ENCODE peak calls at places on chromosomes 6 and 20, in ten cellular contexts. One of them, this sample, is unnamed.

GRCh38 chr20:47020231-47020630 is 125.6 kb downstream of the EYA2 start:
- DNase-seq in activated CD8-positive, alpha-beta memory T cell treated with anti-CD3 and anti-CD28 coated beads, Interleukin-2, amount 50 U/mL, for 48 hours: no peak
- DNase-seq in hippocampal formation: no peak
- DNase-seq in stimulated activated effector memory CD8-positive, alpha-beta T cell treated with anti-CD3 and anti-CD28 coated beads, Interleukin-12 subunit alpha, Interleukin-12 subunit beta, amount 100 ng/mL, for 72 hours: no peak
- DNase-seq in HS-27A: no peak
- DNase-seq in kidney tubule cell: no peak
- DNase-seq in germinal center: no peak
- DNase-seq in Karpas-422: no peak
- DNase-seq in activated T-cell treated with anti-CD3 and anti-CD28 coated beads, Interleukin-2, amount 50 U/mL, for 72 hours: no peak
- DNase-seq in hepatic stellate cell: no peak
- DNase-seq in this sample: no peak

GRCh38 chr20:602357-602970 is 7.6 kb downstream of the TCF15 start:
- DNase-seq in hepatic stellate cell: no peak
- DNase-seq in hippocampal formation: no peak
- DNase-seq in stimulated activated effector memory CD8-positive, alpha-beta T cell treated with anti-CD3 and anti-CD28 coated beads, Interleukin-12 subunit alpha, Interleukin-12 subunit beta, amount 100 ng/mL, for 72 hours: no peak
- DNase-seq in activated CD8-positive, alpha-beta memory T cell treated with anti-CD3 and anti-CD28 coated beads, Interleukin-2, amount 50 U/mL, for 48 hours: no peak
- DNase-seq in kidney tubule cell: no peak
- DNase-seq in Karpas-422: no peak
- DNase-seq in HS-27A: no peak
- DNase-seq in germinal center: no peak
- DNase-seq in activated T-cell treated with anti-CD3 and anti-CD28 coated beads, Interleukin-2, amount 50 U/mL, for 72 hours: no peak
- DNase-seq in this sample: peak

GRCh38 chr6:129749749-129750120 is 39.8 kb upstream of the ARHGAP18 start:
- DNase-seq in activated T-cell treated with anti-CD3 and anti-CD28 coated beads, Interleukin-2, amount 50 U/mL, for 72 hours: no peak
- DNase-seq in hippocampal formation: no peak
- DNase-seq in Karpas-422: peak
- DNase-seq in HS-27A: no peak
- DNase-seq in kidney tubule cell: peak
- DNase-seq in hepatic stellate cell: no peak
- DNase-seq in germinal center: no peak
- DNase-seq in activated CD8-positive, alpha-beta memory T cell treated with anti-CD3 and anti-CD28 coated beads, Interleukin-2, amount 50 U/mL, for 48 hours: no peak
- DNase-seq in stimulated activated effector memory CD8-positive, alpha-beta T cell treated with anti-CD3 and anti-CD28 coated beads, Interleukin-12 subunit alpha, Interleukin-12 subunit beta, amount 100 ng/mL, for 72 hours: no peak
- DNase-seq in this sample: no peak

GRCh38 chr6:140388815-140389214 is 1014.4 kb upstream of the CITED2 start:
- DNase-seq in kidney tubule cell: no peak
- DNase-seq in hepatic stellate cell: no peak
- DNase-seq in activated CD8-positive, alpha-beta memory T cell treated with anti-CD3 and anti-CD28 coated beads, Interleukin-2, amount 50 U/mL, for 48 hours: no peak
- DNase-seq in hippocampal formation: no peak
- DNase-seq in germinal center: no peak
- DNase-seq in activated T-cell treated with anti-CD3 and anti-CD28 coated beads, Interleukin-2, amount 50 U/mL, for 72 hours: no peak
- DNase-seq in Karpas-422: no peak
- DNase-seq in HS-27A: no peak
- DNase-seq in stimulated activated effector memory CD8-positive, alpha-beta T cell treated with anti-CD3 and anti-CD28 coated beads, Interleukin-12 subunit alpha, Interleukin-12 subunit beta, amount 100 ng/mL, for 72 hours: no peak
- DNase-seq in this sample: no peak

GRCh38 chr6:46933751-46934150 is 12.0 kb upstream of the ADGRF5 start:
- DNase-seq in hepatic stellate cell: no peak
- DNase-seq in hippocampal formation: no peak
- DNase-seq in stimulated activated effector memory CD8-positive, alpha-beta T cell treated with anti-CD3 and anti-CD28 coated beads, Interleukin-12 subunit alpha, Interleukin-12 subunit beta, amount 100 ng/mL, for 72 hours: no peak
- DNase-seq in Karpas-422: no peak
- DNase-seq in kidney tubule cell: peak
- DNase-seq in activated CD8-positive, alpha-beta memory T cell treated with anti-CD3 and anti-CD28 coated beads, Interleukin-2, amount 50 U/mL, for 48 hours: no peak
- DNase-seq in HS-27A: no peak
- DNase-seq in germinal center: no peak
- DNase-seq in activated T-cell treated with anti-CD3 and anti-CD28 coated beads, Interleukin-2, amount 50 U/mL, for 72 hours: no peak
- DNase-seq in this sample: no peak

GRCh38 chr6:106300944-106301343 is 24.6 kb downstream of the ATG5 start:
- DNase-seq in Karpas-422: peak
- DNase-seq in activated T-cell treated with anti-CD3 and anti-CD28 coated beads, Interleukin-2, amount 50 U/mL, for 72 hours: no peak
- DNase-seq in HS-27A: no peak
- DNase-seq in activated CD8-positive, alpha-beta memory T cell treated with anti-CD3 and anti-CD28 coated beads, Interleukin-2, amount 50 U/mL, for 48 hours: no peak
- DNase-seq in kidney tubule cell: peak
- DNase-seq in germinal center: no peak
- DNase-seq in hepatic stellate cell: peak
- DNase-seq in stimulated activated effector memory CD8-positive, alpha-beta T cell treated with anti-CD3 and anti-CD28 coated beads, Interleukin-12 subunit alpha, Interleukin-12 subunit beta, amount 100 ng/mL, for 72 hours: no peak
- DNase-seq in hippocampal formation: no peak
- DNase-seq in this sample: no peak

GRCh38 chr6:54929245-54929909 is 82.8 kb downstream of the FAM83B start:
- DNase-seq in hepatic stellate cell: no peak
- DNase-seq in stimulated activated effector memory CD8-positive, alpha-beta T cell treated with anti-CD3 and anti-CD28 coated beads, Interleukin-12 subunit alpha, Interleukin-12 subunit beta, amount 100 ng/mL, for 72 hours: no peak
- DNase-seq in hippocampal formation: no peak
- DNase-seq in kidney tubule cell: no peak
- DNase-seq in activated T-cell treated with anti-CD3 and anti-CD28 coated beads, Interleukin-2, amount 50 U/mL, for 72 hours: no peak
- DNase-seq in HS-27A: no peak
- DNase-seq in activated CD8-positive, alpha-beta memory T cell treated with anti-CD3 and anti-CD28 coated beads, Interleukin-2, amount 50 U/mL, for 48 hours: no peak
- DNase-seq in Karpas-422: no peak
- DNase-seq in germinal center: no peak
- DNase-seq in this sample: no peak

GRCh38 chr6:136717297-136717990 is 74.8 kb downstream of the MAP3K5 start:
- DNase-seq in germinal center: no peak
- DNase-seq in activated T-cell treated with anti-CD3 and anti-CD28 coated beads, Interleukin-2, amount 50 U/mL, for 72 hours: no peak
- DNase-seq in activated CD8-positive, alpha-beta memory T cell treated with anti-CD3 and anti-CD28 coated beads, Interleukin-2, amount 50 U/mL, for 48 hours: no peak
- DNase-seq in HS-27A: no peak
- DNase-seq in Karpas-422: no peak
- DNase-seq in hepatic stellate cell: peak
- DNase-seq in hippocampal formation: no peak
- DNase-seq in kidney tubule cell: no peak
- DNase-seq in stimulated activated effector memory CD8-positive, alpha-beta T cell treated with anti-CD3 and anti-CD28 coated beads, Interleukin-12 subunit alpha, Interleukin-12 subunit beta, amount 100 ng/mL, for 72 hours: no peak
- DNase-seq in this sample: no peak

GRCh38 chr6:107600936-107601335 is 111.0 kb downstream of the SOBP start:
- DNase-seq in kidney tubule cell: peak
- DNase-seq in hippocampal formation: no peak
- DNase-seq in Karpas-422: no peak
- DNase-seq in activated T-cell treated with anti-CD3 and anti-CD28 coated beads, Interleukin-2, amount 50 U/mL, for 72 hours: no peak
- DNase-seq in stimulated activated effector memory CD8-positive, alpha-beta T cell treated with anti-CD3 and anti-CD28 coated beads, Interleukin-12 subunit alpha, Interleukin-12 subunit beta, amount 100 ng/mL, for 72 hours: no peak
- DNase-seq in HS-27A: peak
- DNase-seq in activated CD8-positive, alpha-beta memory T cell treated with anti-CD3 and anti-CD28 coated beads, Interleukin-2, amount 50 U/mL, for 48 hours: no peak
- DNase-seq in germinal center: no peak
- DNase-seq in hepatic stellate cell: peak
- DNase-seq in this sample: no peak

GRCh38 chr6:169153401-169153800 is 100.2 kb downstream of the THBS2 start:
- DNase-seq in hippocampal formation: no peak
- DNase-seq in hepatic stellate cell: no peak
- DNase-seq in stimulated activated effector memory CD8-positive, alpha-beta T cell treated with anti-CD3 and anti-CD28 coated beads, Interleukin-12 subunit alpha, Interleukin-12 subunit beta, amount 100 ng/mL, for 72 hours: no peak
- DNase-seq in Karpas-422: no peak
- DNase-seq in activated CD8-positive, alpha-beta memory T cell treated with anti-CD3 and anti-CD28 coated beads, Interleukin-2, amount 50 U/mL, for 48 hours: no peak
- DNase-seq in germinal center: no peak
- DNase-seq in activated T-cell treated with anti-CD3 and anti-CD28 coated beads, Interleukin-2, amount 50 U/mL, for 72 hours: no peak
- DNase-seq in kidney tubule cell: no peak
- DNase-seq in HS-27A: no peak
- DNase-seq in this sample: no peak

GRCh38 chr6:154448448-154449096 is 61.9 kb downstream of the CNKSR3 start:
- DNase-seq in activated T-cell treated with anti-CD3 and anti-CD28 coated beads, Interleukin-2, amount 50 U/mL, for 72 hours: no peak
- DNase-seq in hepatic stellate cell: peak
- DNase-seq in kidney tubule cell: peak
- DNase-seq in Karpas-422: no peak
- DNase-seq in HS-27A: no peak
- DNase-seq in stimulated activated effector memory CD8-positive, alpha-beta T cell treated with anti-CD3 and anti-CD28 coated beads, Interleukin-12 subunit alpha, Interleukin-12 subunit beta, amount 100 ng/mL, for 72 hours: no peak
- DNase-seq in hippocampal formation: no peak
- DNase-seq in germinal center: no peak
- DNase-seq in activated CD8-positive, alpha-beta memory T cell treated with anti-CD3 and anti-CD28 coated beads, Interleukin-2, amount 50 U/mL, for 48 hours: no peak
- DNase-seq in this sample: no peak

GRCh38 chr20:10381477-10381876 is 52.5 kb downstream of the MKKS start:
- DNase-seq in HS-27A: no peak
- DNase-seq in activated T-cell treated with anti-CD3 and anti-CD28 coated beads, Interleukin-2, amount 50 U/mL, for 72 hours: no peak
- DNase-seq in kidney tubule cell: peak
- DNase-seq in stimulated activated effector memory CD8-positive, alpha-beta T cell treated with anti-CD3 and anti-CD28 coated beads, Interleukin-12 subunit alpha, Interleukin-12 subunit beta, amount 100 ng/mL, for 72 hours: no peak
- DNase-seq in activated CD8-positive, alpha-beta memory T cell treated with anti-CD3 and anti-CD28 coated beads, Interleukin-2, amount 50 U/mL, for 48 hours: no peak
- DNase-seq in hippocampal formation: no peak
- DNase-seq in germinal center: no peak
- DNase-seq in Karpas-422: peak
- DNase-seq in hepatic stellate cell: no peak
- DNase-seq in this sample: no peak

GRCh38 chr6:165446331-165446730 is 136.9 kb upstream of the C6orf118 start:
- DNase-seq in activated T-cell treated with anti-CD3 and anti-CD28 coated beads, Interleukin-2, amount 50 U/mL, for 72 hours: no peak
- DNase-seq in germinal center: no peak
- DNase-seq in activated CD8-positive, alpha-beta memory T cell treated with anti-CD3 and anti-CD28 coated beads, Interleukin-2, amount 50 U/mL, for 48 hours: no peak
- DNase-seq in hepatic stellate cell: no peak
- DNase-seq in HS-27A: no peak
- DNase-seq in Karpas-422: no peak
- DNase-seq in hippocampal formation: no peak
- DNase-seq in kidney tubule cell: no peak
- DNase-seq in stimulated activated effector memory CD8-positive, alpha-beta T cell treated with anti-CD3 and anti-CD28 coated beads, Interleukin-12 subunit alpha, Interleukin-12 subunit beta, amount 100 ng/mL, for 72 hours: no peak
- DNase-seq in this sample: no peak

GRCh38 chr20:63454729-63455567 is 17.5 kb downstream of the KCNQ2 start:
- DNase-seq in activated T-cell treated with anti-CD3 and anti-CD28 coated beads, Interleukin-2, amount 50 U/mL, for 72 hours: no peak
- DNase-seq in Karpas-422: no peak
- DNase-seq in stimulated activated effector memory CD8-positive, alpha-beta T cell treated with anti-CD3 and anti-CD28 coated beads, Interleukin-12 subunit alpha, Interleukin-12 subunit beta, amount 100 ng/mL, for 72 hours: no peak
- DNase-seq in hepatic stellate cell: no peak
- DNase-seq in hippocampal formation: no peak
- DNase-seq in germinal center: no peak
- DNase-seq in activated CD8-positive, alpha-beta memory T cell treated with anti-CD3 and anti-CD28 coated beads, Interleukin-2, amount 50 U/mL, for 48 hours: no peak
- DNase-seq in kidney tubule cell: no peak
- DNase-seq in HS-27A: no peak
- DNase-seq in this sample: no peak

GRCh38 chr20:1185781-1186334 is 1.1 kb upstream of the TMEM74B start:
- DNase-seq in HS-27A: no peak
- DNase-seq in kidney tubule cell: peak
- DNase-seq in activated T-cell treated with anti-CD3 and anti-CD28 coated beads, Interleukin-2, amount 50 U/mL, for 72 hours: peak
- DNase-seq in hippocampal formation: no peak
- DNase-seq in stimulated activated effector memory CD8-positive, alpha-beta T cell treated with anti-CD3 and anti-CD28 coated beads, Interleukin-12 subunit alpha, Interleukin-12 subunit beta, amount 100 ng/mL, for 72 hours: peak
- DNase-seq in activated CD8-positive, alpha-beta memory T cell treated with anti-CD3 and anti-CD28 coated beads, Interleukin-2, amount 50 U/mL, for 48 hours: peak
- DNase-seq in hepatic stellate cell: no peak
- DNase-seq in Karpas-422: peak
- DNase-seq in germinal center: peak
- DNase-seq in this sample: no peak

GRCh38 chr6:2209226-2209809 is 36.1 kb downstream of the GMDS start:
- DNase-seq in hepatic stellate cell: peak
- DNase-seq in activated CD8-positive, alpha-beta memory T cell treated with anti-CD3 and anti-CD28 coated beads, Interleukin-2, amount 50 U/mL, for 48 hours: peak
- DNase-seq in kidney tubule cell: peak
- DNase-seq in stimulated activated effector memory CD8-positive, alpha-beta T cell treated with anti-CD3 and anti-CD28 coated beads, Interleukin-12 subunit alpha, Interleukin-12 subunit beta, amount 100 ng/mL, for 72 hours: peak
- DNase-seq in germinal center: peak
- DNase-seq in HS-27A: no peak
- DNase-seq in activated T-cell treated with anti-CD3 and anti-CD28 coated beads, Interleukin-2, amount 50 U/mL, for 72 hours: peak
- DNase-seq in hippocampal formation: no peak
- DNase-seq in Karpas-422: peak
- DNase-seq in this sample: no peak

GRCh38 chr6:168597471-168597875 is 156.5 kb downstream of the SMOC2 start:
- DNase-seq in activated T-cell treated with anti-CD3 and anti-CD28 coated beads, Interleukin-2, amount 50 U/mL, for 72 hours: no peak
- DNase-seq in germinal center: no peak
- DNase-seq in kidney tubule cell: no peak
- DNase-seq in Karpas-422: no peak
- DNase-seq in HS-27A: no peak
- DNase-seq in activated CD8-positive, alpha-beta memory T cell treated with anti-CD3 and anti-CD28 coated beads, Interleukin-2, amount 50 U/mL, for 48 hours: no peak
- DNase-seq in hippocampal formation: no peak
- DNase-seq in stimulated activated effector memory CD8-positive, alpha-beta T cell treated with anti-CD3 and anti-CD28 coated beads, Interleukin-12 subunit alpha, Interleukin-12 subunit beta, amount 100 ng/mL, for 72 hours: no peak
- DNase-seq in hepatic stellate cell: no peak
- DNase-seq in this sample: no peak

GRCh38 chr6:36129889-36130671 is at the start of gene MAPK13:
- DNase-seq in HS-27A: no peak
- DNase-seq in Karpas-422: peak
- DNase-seq in germinal center: peak
- DNase-seq in hepatic stellate cell: no peak
- DNase-seq in activated T-cell treated with anti-CD3 and anti-CD28 coated beads, Interleukin-2, amount 50 U/mL, for 72 hours: peak
- DNase-seq in kidney tubule cell: peak
- DNase-seq in activated CD8-positive, alpha-beta memory T cell treated with anti-CD3 and anti-CD28 coated beads, Interleukin-2, amount 50 U/mL, for 48 hours: no peak
- DNase-seq in stimulated activated effector memory CD8-positive, alpha-beta T cell treated with anti-CD3 and anti-CD28 coated beads, Interleukin-12 subunit alpha, Interleukin-12 subunit beta, amount 100 ng/mL, for 72 hours: peak
- DNase-seq in hippocampal formation: no peak
- DNase-seq in this sample: no peak

GRCh38 chr6:106972500-106972899 is 2.0 kb downstream of the CD24 start:
- DNase-seq in germinal center: no peak
- DNase-seq in Karpas-422: peak
- DNase-seq in activated T-cell treated with anti-CD3 and anti-CD28 coated beads, Interleukin-2, amount 50 U/mL, for 72 hours: no peak
- DNase-seq in hippocampal formation: no peak
- DNase-seq in HS-27A: no peak
- DNase-seq in kidney tubule cell: peak
- DNase-seq in hepatic stellate cell: no peak
- DNase-seq in stimulated activated effector memory CD8-positive, alpha-beta T cell treated with anti-CD3 and anti-CD28 coated beads, Interleukin-12 subunit alpha, Interleukin-12 subunit beta, amount 100 ng/mL, for 72 hours: no peak
- DNase-seq in activated CD8-positive, alpha-beta memory T cell treated with anti-CD3 and anti-CD28 coated beads, Interleukin-2, amount 50 U/mL, for 48 hours: no peak
- DNase-seq in this sample: no peak

GRCh38 chr6:16762547-16763477 is 1.6 kb upstream of the ATXN1 start:
- DNase-seq in hepatic stellate cell: peak
- DNase-seq in Karpas-422: peak
- DNase-seq in activated T-cell treated with anti-CD3 and anti-CD28 coated beads, Interleukin-2, amount 50 U/mL, for 72 hours: peak
- DNase-seq in kidney tubule cell: peak
- DNase-seq in hippocampal formation: no peak
- DNase-seq in activated CD8-positive, alpha-beta memory T cell treated with anti-CD3 and anti-CD28 coated beads, Interleukin-2, amount 50 U/mL, for 48 hours: peak
- DNase-seq in germinal center: peak
- DNase-seq in stimulated activated effector memory CD8-positive, alpha-beta T cell treated with anti-CD3 and anti-CD28 coated beads, Interleukin-12 subunit alpha, Interleukin-12 subunit beta, amount 100 ng/mL, for 72 hours: peak
- DNase-seq in HS-27A: peak
- DNase-seq in this sample: peak

GRCh38 chr6:133778414-133778813 is 110.5 kb upstream of the TCF21 start:
- DNase-seq in hepatic stellate cell: peak
- DNase-seq in germinal center: no peak
- DNase-seq in HS-27A: peak
- DNase-seq in activated CD8-positive, alpha-beta memory T cell treated with anti-CD3 and anti-CD28 coated beads, Interleukin-2, amount 50 U/mL, for 48 hours: no peak
- DNase-seq in kidney tubule cell: peak
- DNase-seq in hippocampal formation: no peak
- DNase-seq in Karpas-422: no peak
- DNase-seq in activated T-cell treated with anti-CD3 and anti-CD28 coated beads, Interleukin-2, amount 50 U/mL, for 72 hours: no peak
- DNase-seq in stimulated activated effector memory CD8-positive, alpha-beta T cell treated with anti-CD3 and anti-CD28 coated beads, Interleukin-12 subunit alpha, Interleukin-12 subunit beta, amount 100 ng/mL, for 72 hours: no peak
- DNase-seq in this sample: no peak

GRCh38 chr20:50013976-50014375 is 31.2 kb downstream of the SNAI1 start:
- DNase-seq in activated CD8-positive, alpha-beta memory T cell treated with anti-CD3 and anti-CD28 coated beads, Interleukin-2, amount 50 U/mL, for 48 hours: no peak
- DNase-seq in HS-27A: no peak
- DNase-seq in hepatic stellate cell: no peak
- DNase-seq in activated T-cell treated with anti-CD3 and anti-CD28 coated beads, Interleukin-2, amount 50 U/mL, for 72 hours: no peak
- DNase-seq in Karpas-422: no peak
- DNase-seq in stimulated activated effector memory CD8-positive, alpha-beta T cell treated with anti-CD3 and anti-CD28 coated beads, Interleukin-12 subunit alpha, Interleukin-12 subunit beta, amount 100 ng/mL, for 72 hours: no peak
- DNase-seq in germinal center: no peak
- DNase-seq in kidney tubule cell: no peak
- DNase-seq in hippocampal formation: no peak
- DNase-seq in this sample: no peak